ENCODE peak calls at places on chromosome 18, in eight cellular contexts. One of them, this sample, is unnamed.

GRCh38 chr18:22681912-22682311 is 251.2 kb upstream of the RBBP8 start:
- DNase-seq in K562: no peak
- DNase-seq in heart left ventricle: no peak
- DNase-seq in fibroblast of lung: no peak
- DNase-seq in upper lobe of left lung: no peak
- DNase-seq in HepG2: no peak
- DNase-seq in IMR-90: peak
- DNase-seq in kidney epithelial cell: no peak
- DNase-seq in this sample: no peak

GRCh38 chr18:74745658-74746403 is 148.2 kb downstream of the ZNF407 start:
- DNase-seq in HepG2: peak
- DNase-seq in heart left ventricle: no peak
- DNase-seq in fibroblast of lung: peak
- DNase-seq in kidney epithelial cell: peak
- DNase-seq in upper lobe of left lung: no peak
- DNase-seq in K562: peak
- DNase-seq in IMR-90: peak
- DNase-seq in this sample: no peak

GRCh38 chr18:72542993-72543361 is 1.2 kb downstream of the CBLN2 start:
- DNase-seq in kidney epithelial cell: no peak
- DNase-seq in heart left ventricle: no peak
- DNase-seq in upper lobe of left lung: peak
- DNase-seq in K562: no peak
- DNase-seq in HepG2: no peak
- DNase-seq in fibroblast of lung: no peak
- DNase-seq in IMR-90: no peak
- DNase-seq in this sample: no peak

GRCh38 chr18:25710981-25711380 is 359.0 kb upstream of the ZNF521 start:
- DNase-seq in fibroblast of lung: no peak
- DNase-seq in upper lobe of left lung: no peak
- DNase-seq in K562: no peak
- DNase-seq in heart left ventricle: no peak
- DNase-seq in kidney epithelial cell: no peak
- DNase-seq in HepG2: no peak
- DNase-seq in IMR-90: no peak
- DNase-seq in this sample: no peak

GRCh38 chr18:79912409-79912991 is 39.0 kb downstream of the SLC66A2 start:
- DNase-seq in HepG2: no peak
- DNase-seq in K562: no peak
- DNase-seq in IMR-90: no peak
- DNase-seq in heart left ventricle: peak
- DNase-seq in upper lobe of left lung: peak
- DNase-seq in kidney epithelial cell: no peak
- DNase-seq in fibroblast of lung: peak
- DNase-seq in this sample: no peak

GRCh38 chr18:79544386-79544963 is 135.1 kb upstream of the CTDP1 start:
- DNase-seq in upper lobe of left lung: peak
- DNase-seq in HepG2: no peak
- DNase-seq in kidney epithelial cell: no peak
- DNase-seq in IMR-90: no peak
- DNase-seq in K562: no peak
- DNase-seq in heart left ventricle: peak
- DNase-seq in fibroblast of lung: no peak
- DNase-seq in this sample: no peak

GRCh38 chr18:61935362-61935761 is 42.6 kb upstream of the RNF152 start:
- DNase-seq in HepG2: no peak
- DNase-seq in kidney epithelial cell: no peak
- DNase-seq in IMR-90: no peak
- DNase-seq in upper lobe of left lung: no peak
- DNase-seq in K562: no peak
- DNase-seq in heart left ventricle: no peak
- DNase-seq in fibroblast of lung: no peak
- DNase-seq in this sample: no peak

GRCh38 chr18:55781481-55781957 is 193.5 kb upstream of the TCF4 start:
- DNase-seq in HepG2: no peak
- DNase-seq in upper lobe of left lung: no peak
- DNase-seq in K562: no peak
- DNase-seq in IMR-90: peak
- DNase-seq in heart left ventricle: no peak
- DNase-seq in kidney epithelial cell: no peak
- DNase-seq in fibroblast of lung: peak
- DNase-seq in this sample: no peak

GRCh38 chr18:60826346-60826745 is 453.8 kb upstream of the MC4R start:
- DNase-seq in K562: no peak
- DNase-seq in IMR-90: no peak
- DNase-seq in heart left ventricle: no peak
- DNase-seq in upper lobe of left lung: no peak
- DNase-seq in kidney epithelial cell: no peak
- DNase-seq in fibroblast of lung: no peak
- DNase-seq in HepG2: peak
- DNase-seq in this sample: no peak

GRCh38 chr18:54843302-54843701 is 15.0 kb downstream of the RAB27B start:
- DNase-seq in kidney epithelial cell: no peak
- DNase-seq in upper lobe of left lung: no peak
- DNase-seq in HepG2: no peak
- DNase-seq in K562: no peak
- DNase-seq in heart left ventricle: no peak
- DNase-seq in fibroblast of lung: no peak
- DNase-seq in IMR-90: peak
- DNase-seq in this sample: no peak

GRCh38 chr18:74898965-74899364 is 301.3 kb downstream of the ZNF407 start:
- DNase-seq in fibroblast of lung: peak
- DNase-seq in HepG2: peak
- DNase-seq in IMR-90: peak
- DNase-seq in K562: no peak
- DNase-seq in kidney epithelial cell: peak
- DNase-seq in heart left ventricle: no peak
- DNase-seq in upper lobe of left lung: no peak
- DNase-seq in this sample: no peak

GRCh38 chr18:67730884-67731283 is 214.4 kb upstream of the DSEL start:
- DNase-seq in kidney epithelial cell: peak
- DNase-seq in fibroblast of lung: peak
- DNase-seq in heart left ventricle: no peak
- DNase-seq in K562: no peak
- DNase-seq in HepG2: no peak
- DNase-seq in upper lobe of left lung: no peak
- DNase-seq in IMR-90: peak
- DNase-seq in this sample: peak

GRCh38 chr18:26487437-26487836 is 60.9 kb downstream of the KCTD1 start:
- DNase-seq in K562: no peak
- DNase-seq in heart left ventricle: no peak
- DNase-seq in fibroblast of lung: no peak
- DNase-seq in kidney epithelial cell: no peak
- DNase-seq in upper lobe of left lung: no peak
- DNase-seq in HepG2: peak
- DNase-seq in IMR-90: no peak
- DNase-seq in this sample: no peak

GRCh38 chr18:67367540-67367939 is 149.0 kb downstream of the DSEL start:
- DNase-seq in IMR-90: peak
- DNase-seq in HepG2: no peak
- DNase-seq in K562: no peak
- DNase-seq in heart left ventricle: no peak
- DNase-seq in fibroblast of lung: no peak
- DNase-seq in kidney epithelial cell: no peak
- DNase-seq in upper lobe of left lung: no peak
- DNase-seq in this sample: no peak

GRCh38 chr18:47979611-47980200 is 49.2 kb upstream of the SMAD2 start:
- DNase-seq in kidney epithelial cell: no peak
- DNase-seq in IMR-90: no peak
- DNase-seq in heart left ventricle: no peak
- DNase-seq in upper lobe of left lung: no peak
- DNase-seq in fibroblast of lung: no peak
- DNase-seq in K562: no peak
- DNase-seq in HepG2: no peak
- DNase-seq in this sample: no peak
- TF ChIP-seq CTCF in kidney epithelial cell: no peak
- TF ChIP-seq CTCF in IMR-90: no peak
- TF ChIP-seq CTCF in heart left ventricle: no peak
- TF ChIP-seq CTCF in upper lobe of left lung: no peak
- TF ChIP-seq CTCF in fibroblast of lung: no peak
- TF ChIP-seq CTCF in K562: no peak
- TF ChIP-seq CTCF in HepG2: no peak
- TF ChIP-seq CTCF in this sample: no peak

GRCh38 chr18:9710037-9710436 is 1.9 kb downstream of the RAB31 start:
- DNase-seq in HepG2: no peak
- DNase-seq in heart left ventricle: no peak
- DNase-seq in fibroblast of lung: no peak
- DNase-seq in upper lobe of left lung: no peak
- DNase-seq in IMR-90: no peak
- DNase-seq in kidney epithelial cell: no peak
- DNase-seq in K562: no peak
- DNase-seq in this sample: no peak
- H3K4me3 ChIP-seq in HepG2: no peak
- H3K4me3 ChIP-seq in heart left ventricle: no peak
- H3K4me3 ChIP-seq in fibroblast of lung: peak
- H3K4me3 ChIP-seq in upper lobe of left lung: peak
- H3K4me3 ChIP-seq in IMR-90: no peak
- H3K4me3 ChIP-seq in kidney epithelial cell: no peak
- H3K4me3 ChIP-seq in K562: no peak
- H3K4me3 ChIP-seq in this sample: peak

DNA sequence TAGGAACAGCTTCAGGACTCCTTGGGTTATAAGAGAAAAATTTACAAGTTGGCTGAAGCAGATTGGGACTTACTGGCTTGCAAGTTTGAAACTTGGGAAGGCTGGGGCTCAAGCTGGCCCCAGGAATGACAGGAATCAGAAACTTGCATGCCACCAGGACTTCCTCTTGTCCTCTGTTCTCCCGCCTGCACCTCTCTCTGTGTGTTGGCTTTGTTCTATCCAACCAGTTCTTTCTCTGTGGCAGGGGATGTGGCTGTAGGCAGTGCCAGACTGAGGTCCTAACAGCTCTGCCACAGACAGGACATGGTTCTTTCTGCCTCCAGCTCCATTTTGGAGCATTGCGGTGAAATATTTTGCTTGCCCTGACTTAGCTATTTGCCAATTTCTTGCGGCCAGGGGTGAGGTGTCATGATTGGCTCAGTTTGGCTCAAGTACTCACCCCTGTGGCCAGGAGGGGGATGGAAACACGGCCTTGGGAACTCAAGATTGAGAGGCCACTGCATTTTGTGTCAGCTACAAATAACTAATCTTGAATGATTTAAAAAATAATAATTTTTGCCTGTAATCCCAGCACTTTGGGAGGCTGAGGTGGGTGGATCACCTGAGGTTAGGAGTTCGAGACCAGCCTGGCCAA is 48.9 kb downstream of the MEP1B start:
- DNase-seq in kidney epithelial cell: no peak
- DNase-seq in HepG2: no peak
- DNase-seq in upper lobe of left lung: no peak
- DNase-seq in K562: no peak
- DNase-seq in IMR-90: no peak
- DNase-seq in heart left ventricle: no peak
- DNase-seq in fibroblast of lung: no peak
- DNase-seq in this sample: no peak
- TF ChIP-seq CTCF in kidney epithelial cell: no peak
- TF ChIP-seq CTCF in HepG2: peak
- TF ChIP-seq CTCF in upper lobe of left lung: no peak
- TF ChIP-seq CTCF in K562: no peak
- TF ChIP-seq CTCF in IMR-90: no peak
- TF ChIP-seq CTCF in heart left ventricle: no peak
- TF ChIP-seq CTCF in fibroblast of lung: no peak
- TF ChIP-seq CTCF in this sample: no peak

GRCh38 chr18:71115261-71115660 is 826.4 kb downstream of the SOCS6 start:
- DNase-seq in fibroblast of lung: no peak
- DNase-seq in HepG2: no peak
- DNase-seq in IMR-90: no peak
- DNase-seq in heart left ventricle: no peak
- DNase-seq in K562: no peak
- DNase-seq in kidney epithelial cell: no peak
- DNase-seq in upper lobe of left lung: no peak
- DNase-seq in this sample: no peak
- H3K4me3 ChIP-seq in fibroblast of lung: no peak
- H3K4me3 ChIP-seq in HepG2: no peak
- H3K4me3 ChIP-seq in IMR-90: no peak
- H3K4me3 ChIP-seq in heart left ventricle: no peak
- H3K4me3 ChIP-seq in K562: no peak
- H3K4me3 ChIP-seq in kidney epithelial cell: no peak
- H3K4me3 ChIP-seq in upper lobe of left lung: no peak
- H3K4me3 ChIP-seq in this sample: no peak

DNA sequence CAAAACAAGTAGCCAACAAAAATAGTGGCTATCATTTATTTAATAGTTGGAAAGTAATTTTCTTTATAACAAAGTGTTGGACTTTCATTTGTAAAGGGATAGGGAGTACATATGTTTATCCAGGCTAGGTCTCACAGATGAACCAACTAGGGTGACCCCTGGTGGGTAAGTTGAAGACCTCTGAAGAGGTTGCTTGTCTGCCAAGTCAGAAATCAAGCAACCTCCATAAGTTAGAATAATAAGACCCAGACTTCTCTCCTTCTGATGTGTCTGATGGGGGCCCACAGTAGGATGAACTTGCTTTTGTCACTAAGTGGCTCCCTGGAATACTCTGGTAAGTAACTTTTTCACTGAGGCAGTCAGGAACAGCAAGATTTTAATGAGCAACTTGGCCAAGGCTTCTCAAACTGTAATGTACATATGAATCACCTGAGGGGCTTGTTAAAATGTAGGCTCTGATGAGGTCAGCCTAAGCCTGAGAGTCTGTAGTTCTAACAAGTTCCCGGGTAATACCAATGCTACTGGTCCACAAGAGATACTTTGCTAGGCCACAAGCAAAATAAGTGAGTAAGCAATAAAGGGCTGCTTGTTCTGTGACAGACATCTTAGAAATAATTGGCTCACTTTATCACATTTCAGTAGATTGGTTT is 319.6 kb downstream of the PIK3C3 start:
- DNase-seq in K562: no peak
- DNase-seq in IMR-90: peak
- DNase-seq in upper lobe of left lung: no peak
- DNase-seq in kidney epithelial cell: no peak
- DNase-seq in HepG2: peak
- DNase-seq in heart left ventricle: no peak
- DNase-seq in fibroblast of lung: peak
- DNase-seq in this sample: no peak
- TF ChIP-seq CTCF in K562: no peak
- TF ChIP-seq CTCF in IMR-90: peak
- TF ChIP-seq CTCF in upper lobe of left lung: no peak
- TF ChIP-seq CTCF in kidney epithelial cell: peak
- TF ChIP-seq CTCF in HepG2: peak
- TF ChIP-seq CTCF in heart left ventricle: no peak
- TF ChIP-seq CTCF in fibroblast of lung: no peak
- TF ChIP-seq CTCF in this sample: peak

DNA sequence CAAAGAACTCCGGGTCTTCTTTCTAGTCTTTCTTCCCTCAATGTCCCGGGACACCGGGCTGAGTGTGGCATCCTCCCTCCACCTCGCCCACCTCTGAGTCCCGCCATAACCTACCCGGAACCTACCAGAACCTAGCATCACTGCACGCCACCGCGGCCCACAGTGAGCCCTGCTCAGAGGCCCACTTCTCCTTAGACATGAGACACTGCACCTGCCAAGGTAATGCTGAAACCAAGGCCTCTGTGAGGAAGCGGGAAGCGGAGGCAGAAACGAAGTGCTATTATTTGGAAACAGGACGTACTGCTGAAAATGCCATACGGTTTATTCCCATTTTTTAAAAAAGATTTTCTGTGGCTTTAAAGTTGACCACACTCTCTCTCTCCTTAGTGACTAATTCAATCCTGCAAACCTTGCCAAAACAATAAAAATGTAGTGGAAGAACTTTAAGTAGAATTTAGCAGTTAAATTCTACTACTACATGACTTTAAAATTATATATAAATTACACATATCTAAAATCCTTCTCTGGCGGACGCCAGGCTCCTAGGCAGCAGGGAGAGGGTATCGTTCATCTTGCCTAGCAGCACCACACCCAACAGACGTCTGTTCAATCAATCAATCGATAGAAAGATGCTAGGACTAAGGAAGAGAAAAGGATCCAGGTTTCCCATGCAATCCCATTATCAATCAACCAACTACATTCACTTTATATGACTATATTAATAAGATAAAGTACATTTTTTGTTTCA is 82.0 kb downstream of the ZNF516 start:
- DNase-seq in upper lobe of left lung: no peak
- DNase-seq in fibroblast of lung: peak
- DNase-seq in kidney epithelial cell: no peak
- DNase-seq in heart left ventricle: no peak
- DNase-seq in HepG2: no peak
- DNase-seq in IMR-90: peak
- DNase-seq in K562: no peak
- DNase-seq in this sample: peak
- H3K4me3 ChIP-seq in upper lobe of left lung: no peak
- H3K4me3 ChIP-seq in fibroblast of lung: no peak
- H3K4me3 ChIP-seq in kidney epithelial cell: no peak
- H3K4me3 ChIP-seq in heart left ventricle: no peak
- H3K4me3 ChIP-seq in HepG2: no peak
- H3K4me3 ChIP-seq in IMR-90: no peak
- H3K4me3 ChIP-seq in K562: no peak
- H3K4me3 ChIP-seq in this sample: no peak